ENCODE peak calls at places on chromosomes 4 and X, in six cellular contexts. K is tibial nerve, D is adrenal gland, W is stomach, J is right lobe of liver, H is mesendoderm. X is an unnamed sample. For H3K4me1, the result is how much of the 10 kb centered on the place peaks cover.

GRCh38 chr4:153465583-153465921 is 608 bp upstream of the TMEM131L start:
- DNase-seq in K (no peak), D (peak), W (peak), J (peak), H (peak), X (peak)

GRCh38 chr4:17117746-17118145 is 219.3 kb upstream of the LDB2 start:
- DNase-seq in K (no peak), D (no peak), W (no peak), J (no peak), H (no peak), X (no peak)

GRCh38 chr4:185693548-185694215 is 118.3 kb downstream of the SORBS2 start:
- DNase-seq in K (no peak), D (no peak), W (no peak), J (no peak), H (no peak), X (no peak)

GRCh38 chr4:41287852-41288251 is 31.1 kb downstream of the UCHL1 start:
- DNase-seq in K (no peak), D (no peak), W (no peak), J (no peak), H (no peak), X (no peak)

GRCh38 chr4:1862055-1862911 is 6.3 kb upstream of the LETM1 start:
- DNase-seq in K (no peak), D (no peak), W (no peak), J (no peak), H (no peak), X (no peak)

GRCh38 chrX:138026211-138026610 is 460.3 kb downstream of the ZIC3 start:
- DNase-seq in K (no peak), D (no peak), W (no peak), J (no peak), H (peak), X (no peak)

GRCh38 chr4:6504900-6505496 is 32.6 kb upstream of the PPP2R2C start:
- DNase-seq in K (no peak), D (no peak), W (no peak), J (no peak), H (peak), X (no peak)

GRCh38 chrX:95764972-95765451 is 919.6 kb upstream of the DIAPH2 start:
- DNase-seq in K (no peak), D (no peak), W (no peak), J (no peak), H (peak), X (no peak)

GRCh38 chr4:2940267-2941137 is 22.7 kb downstream of the NOP14 start:
- DNase-seq in K (no peak), D (no peak), W (no peak), J (peak), H (no peak), X (no peak)

GRCh38 chrX:41005445-41005992 is 79.7 kb upstream of the USP9X start:
- DNase-seq in K (no peak), D (no peak), W (no peak), J (no peak), H (peak), X (no peak)

GRCh38 chrX:120456973-120457372 is 12.1 kb downstream of the LAMP2 start:
- DNase-seq in K (no peak), D (no peak), W (no peak), J (no peak), H (no peak), X (no peak)

GRCh38 chr4:127788517-127788916 is 6.4 kb downstream of the HSPA4L start:
- DNase-seq in K (no peak), D (no peak), W (no peak), J (no peak), H (peak), X (no peak)

GRCh38 chr4:159142254-159142653 is 39.4 kb downstream of the RAPGEF2 start:
- DNase-seq in K (no peak), D (no peak), W (no peak), J (no peak), H (no peak), X (no peak)

GRCh38 chrX:71650333-71650969 is 16.9 kb upstream of the LOC101059915 start:
- DNase-seq in K (no peak), D (no peak), W (no peak), J (no peak), H (no peak), X (no peak)

GRCh38 chr4:108135549-108136209 is 33.1 kb downstream of the LEF1 start:
- DNase-seq in K (no peak), D (no peak), W (no peak), J (no peak), H (peak), X (no peak)

GRCh38 chr4:40960926-40961325 is 211.2 kb downstream of the NSUN7 start:
- DNase-seq in K (no peak), D (no peak), W (no peak), J (no peak), H (no peak), X (no peak)

GRCh38 chrX:40282901-40283674 is 185.3 kb upstream of the BCOR start:
- DNase-seq in K (no peak), D (peak), W (no peak), J (no peak), H (no peak), X (no peak)

GRCh38 chrX:45011131-45011530 is 138.1 kb downstream of the KDM6A start:
- DNase-seq in K (no peak), D (no peak), W (no peak), J (no peak), H (no peak), X (no peak)

GRCh38 chr4:182188622-182189021 is 54.6 kb upstream of the TENM3 start:
- DNase-seq in K (no peak), D (no peak), W (no peak), J (no peak), H (no peak), X (no peak)

GRCh38 chr4:113881256-113881655 is 98.2 kb downstream of the ARSJ start:
- DNase-seq in K (no peak), D (no peak), W (no peak), J (no peak), H (no peak), X (no peak)

GRCh38 chr4:183182873-183183725 is 84.0 kb downstream of the WWC2 start:
- DNase-seq in K (no peak), D (peak), W (no peak), J (no peak), H (peak), X (peak)

GRCh38 chr4:39732728-39733127 is 34.8 kb downstream of the UBE2K start:
- DNase-seq in K (no peak), D (no peak), W (no peak), J (no peak), H (peak), X (no peak)

GRCh38 chr4:69727924-69728323 is 32.5 kb downstream of the SULT1B1 start:
- DNase-seq in K (no peak), D (no peak), W (no peak), J (no peak), H (no peak), X (no peak)

GRCh38 chr4:26126135-26126718 is 194.6 kb upstream of the RBPJ start:
- DNase-seq in K (no peak), D (no peak), W (no peak), J (no peak), H (no peak), X (no peak)

GRCh38 chrX:150324035-150324728 is 38.9 kb upstream of the MAMLD1 start:
- DNase-seq in K (no peak), D (no peak), W (no peak), J (no peak), H (peak), X (peak)

GRCh38 chr4:116839826-116840225 is 245.6 kb downstream of the TRAM1L1 start:
- DNase-seq in K (no peak), D (no peak), W (no peak), J (no peak), H (no peak), X (no peak)

GRCh38 chr4:138243369-138243768 is 1.2 kb upstream of the SLC7A11 start:
- DNase-seq in K (no peak), D (no peak), W (no peak), J (no peak), H (no peak), X (no peak)

GRCh38 chrX:15616531-15616930 is 15.8 kb upstream of the ACE2 start:
- DNase-seq in K (no peak), D (no peak), W (no peak), J (no peak), H (no peak), X (no peak)

GRCh38 chr4:14719053-14719452 is 283.2 kb upstream of the CPEB2 start:
- DNase-seq in K (no peak), D (no peak), W (peak), J (no peak), H (no peak), X (no peak)

GRCh38 chr4:123640271-123640670 is 243.7 kb downstream of the SPRY1 start:
- DNase-seq in K (no peak), D (no peak), W (no peak), J (no peak), H (no peak), X (no peak)

GRCh38 chrX:12228862-12229261 is 90.6 kb downstream of the FRMPD4 start:
- DNase-seq in K (no peak), D (no peak), W (no peak), J (no peak), H (no peak), X (no peak)

GRCh38 chr4:6263541-6264540 is 5.8 kb upstream of the WFS1 start:
- DNase-seq in K (no peak), D (no peak), W (peak), J (no peak), H (peak), X (no peak)

GRCh38 chrX:43474321-43474720 is 181.8 kb upstream of the MAOA start:
- DNase-seq in K (no peak), D (no peak), W (no peak), J (no peak), H (peak), X (no peak)

GRCh38 chr4:137125011-137125410 is 407.3 kb downstream of the PCDH18 start:
- DNase-seq in K (no peak), D (no peak), W (no peak), J (no peak), H (no peak), X (no peak)

GRCh38 chrX:24513416-24513815 is 48.3 kb downstream of the PDK3 start:
- DNase-seq in K (no peak), D (no peak), W (no peak), J (no peak), H (no peak), X (no peak)

GRCh38 chr4:158068063-158068462 is 104.8 kb downstream of the GASK1B start:
- DNase-seq in K (no peak), D (no peak), W (no peak), J (no peak), H (no peak), X (no peak)

GRCh38 chr4:105022811-105023667 is 123.6 kb upstream of the TET2 start:
- DNase-seq in K (no peak), D (no peak), W (no peak), J (no peak), H (peak), X (no peak)

GRCh38 chr4:16082424-16083216 is 1.2 kb downstream of the PROM1 start:
- DNase-seq in K (no peak), D (no peak), W (no peak), J (peak), H (peak), X (no peak)

GRCh38 chrX:132031867-132032266 is 8.8 kb downstream of the STK26 start:
- DNase-seq in K (no peak), D (no peak), W (no peak), J (no peak), H (no peak), X (no peak)
- H3K4me1 ChIP-seq in K (under half), D (under half), W (under half), J (under half), H (under half), X (under half)

GRCh38 chrX:133305348-133305747 is 87.2 kb upstream of the TFDP3 start:
- DNase-seq in K (no peak), D (no peak), W (no peak), J (no peak), H (no peak), X (no peak)

GRCh38 chrX:133302775-133303445 is 84.8 kb upstream of the TFDP3 start:
- DNase-seq in K (no peak), D (no peak), W (no peak), J (no peak), H (peak), X (no peak)

GRCh38 chrX:133307094-133307493 is 88.9 kb upstream of the TFDP3 start:
- DNase-seq in K (no peak), D (no peak), W (no peak), J (no peak), H (peak), X (no peak)

GRCh38 chrX:133307637-133308485 is 89.7 kb upstream of the TFDP3 start:
- DNase-seq in K (no peak), D (no peak), W (no peak), J (no peak), H (peak), X (no peak)
- H3K4me1 ChIP-seq in K (under half), D (under half), W (under half), J (under half), H (under half), X (under half)

DNA sequence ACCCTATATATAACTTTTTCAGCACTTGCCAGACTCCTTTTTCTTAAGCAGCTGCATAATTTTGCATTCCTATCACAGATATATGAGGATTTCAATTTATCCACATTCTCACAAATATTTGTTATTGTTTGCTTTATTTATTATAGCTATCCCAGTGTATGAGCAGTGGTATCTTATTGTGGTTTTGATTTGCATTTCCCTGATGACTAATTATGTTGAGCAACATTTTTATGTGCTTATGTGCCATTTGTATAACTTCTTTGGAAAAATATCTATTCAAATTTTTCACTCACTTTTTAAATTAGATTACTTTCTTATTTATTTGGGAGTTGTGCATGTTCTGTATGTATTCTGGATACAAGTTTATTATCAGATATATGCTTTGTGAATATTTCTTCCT is 361.9 kb downstream of the KCTD8 start:
- DNase-seq in K (no peak), D (no peak), W (no peak), J (no peak), H (no peak), X (no peak)
- H3K4me1 ChIP-seq in K (under half), D (under half), W (under half), J (under half), H (under half), X (under half)

DNA sequence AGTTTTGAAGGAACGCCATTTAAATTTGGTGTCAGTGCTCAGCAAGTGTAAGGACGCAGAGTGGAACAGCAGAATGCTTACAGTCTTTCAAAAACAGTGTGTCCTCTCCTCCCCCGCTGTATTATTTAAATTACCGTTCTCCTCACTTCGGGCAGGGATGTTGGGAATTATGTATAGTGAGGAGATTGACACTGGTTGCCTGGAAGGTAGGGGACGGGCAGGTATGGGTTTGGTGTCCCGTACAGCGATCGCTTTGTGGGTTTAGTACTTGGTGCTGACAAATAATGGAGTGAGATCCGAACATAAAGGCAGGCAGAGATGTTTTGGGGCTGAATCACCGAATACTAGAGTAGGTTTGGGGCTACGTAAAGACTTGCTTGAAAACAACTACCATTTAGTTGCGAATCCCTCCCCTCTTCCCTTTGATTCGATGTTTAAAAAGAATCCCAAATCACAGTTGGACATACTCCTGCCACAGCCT is 2.1 kb upstream of the NKX3-2 start:
- DNase-seq in K (no peak), D (no peak), W (no peak), J (no peak), H (no peak), X (no peak)
- H3K4me1 ChIP-seq in K (under half), D (under half), W (under half), J (under half), H (under half), X (under half)

DNA sequence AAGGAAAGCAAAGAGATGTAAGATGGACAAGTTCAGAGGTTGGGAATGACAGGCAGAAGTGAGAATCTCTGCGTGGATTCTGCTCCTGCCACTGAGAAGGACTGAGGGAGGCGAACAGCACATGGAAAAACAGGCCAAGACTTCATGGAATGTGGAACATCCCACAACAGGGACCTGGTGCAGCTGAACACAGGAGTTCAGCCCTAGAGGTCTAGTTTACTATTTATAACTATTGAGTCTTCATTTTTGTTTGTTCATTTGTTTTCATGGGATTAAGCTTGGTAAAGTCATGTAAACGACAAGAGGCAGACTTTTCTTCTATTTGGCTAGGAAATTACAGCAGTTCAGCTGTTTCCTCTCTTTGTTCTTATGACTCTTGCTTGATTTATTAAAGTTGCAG is 234.5 kb downstream of the MAML3 start:
- DNase-seq in K (no peak), D (no peak), W (no peak), J (no peak), H (peak), X (peak)
- H3K4me1 ChIP-seq in K (under half), D (half or more), W (under half), J (under half), H (under half), X (under half)

GRCh38 chr4:8198206-8198905 is 734 bp upstream of the SH3TC1 start:
- DNase-seq in K (no peak), D (no peak), W (peak), J (peak), H (no peak), X (no peak)
- H3K4me1 ChIP-seq in K (under half), D (under half), W (under half), J (under half), H (under half), X (under half)

X was measured in SJSA1.